ENCODE peak calls at places on chromosomes 2 and 18, in four cellular contexts. A, V, O and T are unnamed samples.

GRCh38 chr2:231666171-231667095 is 41.9 kb upstream of the PTMA start:
- DNase-seq in A (peak; percentile 83), V (peak; percentile 60), O (peak; percentile 94), T (peak; percentile 80)

GRCh38 chr2:3312576-3313345 is 64.9 kb downstream of the EIPR1 start:
- DNase-seq in A (no peak), V (no peak), O (no peak), T (no peak)

GRCh38 chr2:208025037-208025813 is at the start of gene PLEKHM3:
- DNase-seq in A (peak; percentile 75), V (peak; percentile 44), O (no peak), T (peak; percentile 50)

GRCh38 chr2:95034221-95034620 is 8.7 kb downstream of the MAL start:
- DNase-seq in A (no peak), V (no peak), O (no peak), T (no peak)

GRCh38 chr2:127625146-127625943 is 20.6 kb upstream of the GPR17 start:
- DNase-seq in A (no peak), V (no peak), O (no peak), T (no peak)

GRCh38 chr18:48058486-48058885 is 128.0 kb upstream of the SMAD2 start:
- DNase-seq in A (no peak), V (no peak), O (no peak), T (no peak)

GRCh38 chr2:19575618-19576017 is 217.2 kb upstream of the OSR1 start:
- DNase-seq in A (no peak), V (no peak), O (no peak), T (no peak)

GRCh38 chr18:36187826-36188721 is 777 bp downstream of the MOCOS start:
- DNase-seq in A (peak; percentile 52), V (peak; percentile 51), O (no peak), T (no peak)

GRCh38 chr2:23828256-23828980 is 98.5 kb downstream of the ATAD2B start:
- DNase-seq in A (no peak), V (no peak), O (no peak), T (no peak)

GRCh38 chr18:48804856-48805610 is 145.7 kb downstream of the SMAD7 start:
- DNase-seq in A (no peak), V (no peak), O (no peak), T (no peak)

GRCh38 chr18:46196627-46197243 is 92.5 kb downstream of the HAUS1 start:
- DNase-seq in A (no peak), V (no peak), O (no peak), T (no peak)

GRCh38 chr18:50506362-50506761 is 53.5 kb upstream of the MAPK4 start:
- DNase-seq in A (no peak), V (no peak), O (no peak), T (no peak)

GRCh38 chr18:52392160-52392559 is 52.2 kb downstream of the DCC start:
- DNase-seq in A (no peak), V (no peak), O (no peak), T (no peak)

GRCh38 chr18:79275992-79276391 is 119.7 kb upstream of the NFATC1 start:
- DNase-seq in A (no peak), V (no peak), O (no peak), T (no peak)

GRCh38 chr2:145501920-145502319 is 982.0 kb upstream of the ZEB2 start:
- DNase-seq in A (no peak), V (no peak), O (no peak), T (no peak)

GRCh38 chr2:64338910-64339500 is 115.0 kb upstream of the LGALSL start:
- DNase-seq in A (no peak), V (no peak), O (no peak), T (no peak)

GRCh38 chr2:237731663-237732062 is 66.9 kb upstream of the RBM44 start:
- DNase-seq in A (peak; percentile 48), V (no peak), O (no peak), T (peak; percentile 74)

GRCh38 chr2:212727751-212728150 is 189.1 kb upstream of the ERBB4 start:
- DNase-seq in A (no peak), V (no peak), O (no peak), T (no peak)

GRCh38 chr2:128032092-128032491 is 4.2 kb upstream of the SAP130 start:
- DNase-seq in A (no peak), V (no peak), O (no peak), T (no peak)

GRCh38 chr2:10931710-10932255 is 20.0 kb downstream of the KCNF1 start:
- DNase-seq in A (no peak), V (no peak), O (no peak), T (no peak)

GRCh38 chr2:24049485-24050021 is at the start of gene FKBP1B:
- DNase-seq in A (peak; percentile 60), V (peak; percentile 94), O (peak; percentile 64), T (peak; percentile 67)

GRCh38 chr2:85318222-85319182 is 9.3 kb downstream of the TGOLN2 start:
- DNase-seq in A (no peak), V (no peak), O (no peak), T (no peak)

GRCh38 chr2:55425449-55425848 is 5.8 kb upstream of the CCDC88A start:
- DNase-seq in A (no peak), V (no peak), O (no peak), T (peak; percentile 89)

GRCh38 chr2:109330056-109330455 is 201.1 kb downstream of the SH3RF3 start:
- DNase-seq in A (no peak), V (no peak), O (no peak), T (no peak)

GRCh38 chr2:68832161-68832869 is 38.9 kb downstream of the BMP10 start:
- DNase-seq in A (no peak), V (peak; percentile 29), O (no peak), T (no peak)
- TF ChIP-seq PHF8 in A (no peak), V (no peak), O (no peak), T (no peak)

GRCh38 chr2:135694711-135695110 is 46.9 kb upstream of the UBXN4 start:
- DNase-seq in A (no peak), V (no peak), O (no peak), T (no peak)

GRCh38 chr2:135701442-135701841 is 40.2 kb upstream of the UBXN4 start:
- DNase-seq in A (no peak), V (no peak), O (no peak), T (no peak)

GRCh38 chr2:135703300-135703699 is 38.4 kb upstream of the UBXN4 start:
- DNase-seq in A (no peak), V (no peak), O (no peak), T (no peak)

GRCh38 chr2:135698838-135699237 is 42.8 kb upstream of the UBXN4 start:
- DNase-seq in A (no peak), V (no peak), O (no peak), T (no peak)
- TF ChIP-seq PHF8 in A (no peak), V (no peak), O (no peak), T (no peak)

GRCh38 chr2:12361506-12361905 is 355.2 kb upstream of the TRIB2 start:
- DNase-seq in A (no peak), V (peak; percentile 11), O (no peak), T (no peak)

GRCh38 chr2:12363569-12363968 is 353.2 kb upstream of the TRIB2 start:
- DNase-seq in A (no peak), V (no peak), O (no peak), T (no peak)

DNA sequence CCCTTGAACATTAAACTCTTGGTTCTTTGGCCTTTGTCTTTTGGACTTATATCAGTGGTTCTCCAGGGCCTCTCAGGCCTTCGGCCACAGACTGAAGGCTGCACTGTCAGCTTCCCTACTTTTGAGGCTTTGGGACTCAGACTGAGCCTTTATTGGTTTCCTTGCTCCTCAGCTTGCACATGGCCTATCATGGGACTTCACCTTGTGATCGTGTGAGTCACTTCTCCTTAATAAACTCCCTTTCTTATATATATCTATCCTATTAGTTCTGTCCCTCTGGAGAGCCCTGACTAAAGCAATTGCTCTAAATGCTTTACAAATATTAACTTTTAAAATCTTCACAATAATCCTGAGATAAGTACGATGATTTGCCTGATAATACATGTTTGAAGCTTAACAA is 353.6 kb upstream of the TRIB2 start:
- DNase-seq in A (no peak), V (no peak), O (no peak), T (no peak)
- TF ChIP-seq PHF8 in A (no peak), V (no peak), O (no peak), T (no peak)

GRCh38 chr2:9775999-9776685 is 67.1 kb upstream of the TAF1B start:
- DNase-seq in A (no peak), V (no peak), O (no peak), T (no peak)

GRCh38 chr2:9772999-9773904 is 70.0 kb upstream of the TAF1B start:
- DNase-seq in A (no peak), V (no peak), O (no peak), T (no peak)

GRCh38 chr2:9773905-9774239 is 69.4 kb upstream of the TAF1B start:
- DNase-seq in A (no peak), V (no peak), O (no peak), T (no peak)

GRCh38 chr2:9775351-9775750 is 67.9 kb upstream of the TAF1B start:
- DNase-seq in A (no peak), V (no peak), O (no peak), T (no peak)

GRCh38 chr2:9774266-9774665 is 69.0 kb upstream of the TAF1B start:
- DNase-seq in A (no peak), V (no peak), O (no peak), T (no peak)
- TF ChIP-seq PHF8 in A (no peak), V (no peak), O (no peak), T (no peak)